ENCODE peak calls at places on chromosomes 2 and 18, in eight cellular contexts. C is sigmoid colon, O is spleen, Y is transverse colon, G is stomach, B is suprapubic skin, W is breast epithelium, J is K562. U is an unnamed sample.

GRCh38 chr2:119598576-119598975 is 54.3 kb downstream of the CFAP221 start:
- DNase-seq in Y (no peak), W (no peak), B (no peak), G (peak; percentile 61), O (no peak), C (no peak), J (no peak), U (no peak)

GRCh38 chr2:113233593-113234550 is 44.8 kb downstream of the PAX8 start:
- DNase-seq in Y (no peak), W (no peak), B (no peak), O (no peak), C (no peak), G (peak; percentile 61), J (peak; percentile 67), U (no peak)

GRCh38 chr2:111225871-111226270 is 105.2 kb downstream of the BCL2L11 start:
- DNase-seq in J (no peak), C (no peak), W (no peak), Y (no peak), O (no peak), B (no peak), G (no peak), U (peak; percentile 49)

GRCh38 chr2:101558740-101559508 is 84.0 kb upstream of the RFX8 start:
- DNase-seq in O (no peak), W (no peak), J (no peak), C (no peak), B (no peak), Y (no peak), G (no peak), U (no peak)

GRCh38 chr18:28177828-28178635 is 1.1 kb upstream of the CDH2 start:
- DNase-seq in J (no peak), B (no peak), C (no peak), O (no peak), Y (no peak), W (no peak), G (peak; percentile 67), U (no peak)

GRCh38 chr18:34321075-34321474 is 96.4 kb upstream of the NOL4 start:
- DNase-seq in J (no peak), W (no peak), Y (no peak), B (no peak), G (no peak), C (no peak), O (no peak), U (no peak)

GRCh38 chr2:102558463-102558862 is 60.9 kb upstream of the SLC9A2 start:
- DNase-seq in O (no peak), C (no peak), G (no peak), W (no peak), J (no peak), Y (no peak), B (no peak), U (no peak)

GRCh38 chr2:73255907-73256617 is 22.0 kb downstream of the CCT7 start:
- DNase-seq in B (no peak), C (no peak), J (no peak), W (no peak), G (no peak), Y (no peak), O (no peak), U (no peak)

GRCh38 chr2:101011152-101011551 is 9.1 kb downstream of the RPL31 start:
- DNase-seq in Y (no peak), O (no peak), G (no peak), W (no peak), J (no peak), C (peak; percentile 15), B (no peak), U (peak; percentile 76)

GRCh38 chr2:38533757-38534545 is 68.8 kb downstream of the HNRNPLL start:
- DNase-seq in B (no peak), C (no peak), Y (no peak), O (no peak), G (no peak), J (no peak), W (no peak), U (no peak)

GRCh38 chr18:59207506-59207905 is 12.5 kb upstream of the GRP start:
- DNase-seq in C (no peak), G (no peak), W (no peak), J (no peak), O (no peak), Y (no peak), B (no peak), U (no peak)

DNA sequence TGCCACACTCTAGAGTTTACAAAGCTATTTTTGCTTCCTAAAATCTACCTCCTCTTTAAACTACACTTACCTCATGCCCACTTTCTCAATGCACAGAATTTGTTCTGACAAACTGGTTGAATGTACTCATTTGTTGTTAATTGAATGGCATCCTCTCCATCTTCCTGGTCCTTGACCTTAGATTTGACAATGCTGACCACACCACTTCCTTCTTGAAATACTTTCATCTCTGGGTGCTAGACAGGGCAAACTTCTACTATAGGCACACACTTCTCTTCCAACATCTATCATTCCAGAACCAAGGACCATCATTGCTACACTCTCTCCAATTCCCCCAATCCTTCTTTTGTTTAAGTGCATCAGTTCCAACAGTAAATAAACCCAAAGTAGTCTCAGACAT is 22.3 kb downstream of the ARL5A start:
- DNase-seq in Y (no peak), O (no peak), C (no peak), J (no peak), G (no peak), W (no peak), B (no peak), U (no peak)
- TF ChIP-seq POLR2AphosphoS5 in Y (no peak), O (no peak), C (no peak), J (no peak), G (no peak), W (no peak), B (no peak), U (no peak)

GRCh38 chr2:64737547-64737946 is 83.8 kb upstream of the SERTAD2 start:
- DNase-seq in C (no peak), W (no peak), Y (no peak), G (no peak), O (no peak), J (no peak), B (no peak), U (no peak)
- H3K9me3 ChIP-seq in C (no peaks in the 10 kb centered on the region), W (no peaks in the 10 kb centered on the region), Y (no peaks in the 10 kb centered on the region), G (no peaks in the 10 kb centered on the region), O (no peaks in the 10 kb centered on the region), J (no peaks in the 10 kb centered on the region), B (no peaks in the 10 kb centered on the region), U (no peaks in the 10 kb centered on the region)

DNA sequence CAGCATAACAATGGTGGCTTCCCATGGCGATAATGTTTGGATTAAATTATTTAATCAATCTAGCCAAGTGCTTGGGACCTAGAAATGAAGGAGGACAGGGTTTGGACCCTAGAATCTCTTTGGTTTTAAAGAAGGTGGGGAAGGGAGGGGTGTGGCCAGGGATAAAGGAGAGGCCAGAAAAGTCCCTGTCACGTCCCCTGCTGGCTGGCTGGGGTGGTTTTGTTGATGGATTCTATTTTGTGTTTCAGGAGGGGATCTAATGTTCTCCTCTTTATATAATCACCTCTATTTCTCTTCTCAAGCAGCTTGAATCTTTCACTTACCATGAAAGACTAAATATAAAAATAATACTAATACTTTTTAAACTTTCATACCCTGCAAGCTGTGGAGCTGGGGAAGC is 52.6 kb upstream of the GALR1 start:
- DNase-seq in Y (no peak), B (no peak), W (no peak), G (no peak), J (no peak), O (no peak), C (no peak), U (no peak)
- TF ChIP-seq CTCF in Y (no peak), B (no peak), W (no peak), G (no peak), J (peak; percentile 27), O (no peak), C (no peak), U (no peak)

GRCh38 chr2:55119711-55120487 is 69.6 kb upstream of the RTN4 start:
- DNase-seq in G (no peak), Y (no peak), B (no peak), J (no peak), W (no peak), O (no peak), C (no peak), U (no peak)
- TF ChIP-seq POLR2AphosphoS5 in G (no peak), Y (no peak), B (no peak), J (no peak), W (no peak), O (no peak), C (no peak), U (no peak)

DNA sequence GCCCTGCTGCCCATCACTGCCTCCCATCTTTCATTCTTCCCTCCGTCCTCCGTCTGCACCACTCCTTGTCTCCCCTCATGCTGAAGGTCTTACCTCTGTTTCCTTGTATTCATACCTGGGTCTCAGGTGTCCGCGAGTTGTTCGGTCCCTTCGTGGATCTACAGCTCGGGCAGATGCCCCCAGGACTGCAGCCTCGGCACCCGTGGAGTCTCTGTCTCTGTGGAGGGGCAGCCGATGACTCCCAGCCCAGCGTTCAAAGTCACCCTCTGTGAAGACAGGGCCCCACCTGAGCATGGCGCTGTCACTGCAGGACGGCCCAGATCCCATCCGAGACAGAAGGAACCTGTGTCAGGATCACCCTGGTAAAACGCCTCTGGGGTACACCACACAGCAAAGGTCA is 480.0 kb upstream of the SALL3 start:
- DNase-seq in C (no peak), B (no peak), G (no peak), O (peak; percentile 62), J (no peak), Y (no peak), W (no peak), U (no peak)
- H3K9me3 ChIP-seq in C (no peaks in the 10 kb centered on the region), B (no peaks in the 10 kb centered on the region), G (no peaks in the 10 kb centered on the region), O (no peaks in the 10 kb centered on the region), J (no peaks in the 10 kb centered on the region), Y (no peaks in the 10 kb centered on the region), W (no peaks in the 10 kb centered on the region), U (no peaks in the 10 kb centered on the region)